ENCODE peak calls at places on chromosomes 3 and 15, in five cellular contexts. One of them, this sample, is unnamed.
A peak's percentile ranks its signal among the peaks of the same experiment; 100 is the strongest.

GRCh38 chr3:75260-75659 is 121.3 kb upstream of the CHL1 start:
- DNase-seq in GM03348: no peak
- DNase-seq in skeletal muscle cell: no peak
- DNase-seq in NCI-H2081: no peak
- DNase-seq in heart right ventricle: no peak
- DNase-seq in this sample: no peak

GRCh38 chr3:11154953-11155325 is 646 bp downstream of the HRH1 start:
- DNase-seq in GM03348: peak; percentile 33
- DNase-seq in skeletal muscle cell: no peak
- DNase-seq in NCI-H2081: no peak
- DNase-seq in heart right ventricle: no peak
- DNase-seq in this sample: no peak

GRCh38 chr3:61371123-61371522 is 119.9 kb upstream of the FHIT start:
- DNase-seq in GM03348: no peak
- DNase-seq in skeletal muscle cell: no peak
- DNase-seq in NCI-H2081: no peak
- DNase-seq in heart right ventricle: no peak
- DNase-seq in this sample: no peak

GRCh38 chr3:175340338-175341015 is 481.3 kb downstream of the NAALADL2 start:
- DNase-seq in GM03348: no peak
- DNase-seq in skeletal muscle cell: no peak
- DNase-seq in NCI-H2081: no peak
- DNase-seq in heart right ventricle: no peak
- DNase-seq in this sample: no peak

GRCh38 chr3:49998326-49998725 is 58.4 kb downstream of the RBM6 start:
- DNase-seq in GM03348: no peak
- DNase-seq in skeletal muscle cell: peak; percentile 1
- DNase-seq in NCI-H2081: no peak
- DNase-seq in heart right ventricle: no peak
- DNase-seq in this sample: no peak

GRCh38 chr3:180072786-180073185 is 36.0 kb upstream of the PEX5L start:
- DNase-seq in GM03348: no peak
- DNase-seq in skeletal muscle cell: no peak
- DNase-seq in NCI-H2081: no peak
- DNase-seq in heart right ventricle: no peak
- DNase-seq in this sample: no peak

GRCh38 chr3:33146791-33147445 is 33.1 kb downstream of the CRTAP start:
- DNase-seq in GM03348: no peak
- DNase-seq in skeletal muscle cell: peak; percentile 73
- DNase-seq in NCI-H2081: no peak
- DNase-seq in heart right ventricle: no peak
- DNase-seq in this sample: no peak

GRCh38 chr3:111729087-111729846 is 129.8 kb upstream of the PHLDB2 start:
- DNase-seq in GM03348: peak; percentile 78
- DNase-seq in skeletal muscle cell: peak; percentile 85
- DNase-seq in NCI-H2081: no peak
- DNase-seq in heart right ventricle: peak; percentile 71
- DNase-seq in this sample: no peak

GRCh38 chr3:111087924-111088469 is 16.4 kb downstream of the NECTIN3 start:
- DNase-seq in GM03348: no peak
- DNase-seq in skeletal muscle cell: no peak
- DNase-seq in NCI-H2081: no peak
- DNase-seq in heart right ventricle: no peak
- DNase-seq in this sample: no peak

GRCh38 chr3:114904633-114905032 is 242.5 kb downstream of the ZBTB20 start:
- DNase-seq in GM03348: no peak
- DNase-seq in skeletal muscle cell: no peak
- DNase-seq in NCI-H2081: no peak
- DNase-seq in heart right ventricle: no peak
- DNase-seq in this sample: no peak

GRCh38 chr3:139261754-139262632 is 81.8 kb upstream of the MRPS22 start:
- DNase-seq in GM03348: no peak
- DNase-seq in skeletal muscle cell: no peak
- DNase-seq in NCI-H2081: no peak
- DNase-seq in heart right ventricle: no peak
- DNase-seq in this sample: no peak

GRCh38 chr15:76109046-76109445 is 49.3 kb downstream of the TMEM266 start:
- DNase-seq in GM03348: no peak
- DNase-seq in skeletal muscle cell: no peak
- DNase-seq in NCI-H2081: no peak
- DNase-seq in heart right ventricle: no peak
- DNase-seq in this sample: no peak

GRCh38 chr3:146899171-146899570 is 294.0 kb upstream of the PLSCR5 start:
- DNase-seq in GM03348: no peak
- DNase-seq in skeletal muscle cell: no peak
- DNase-seq in NCI-H2081: no peak
- DNase-seq in heart right ventricle: no peak
- DNase-seq in this sample: no peak

GRCh38 chr3:150681037-150681436 is 22.7 kb downstream of the ERICH6 start:
- DNase-seq in GM03348: no peak
- DNase-seq in skeletal muscle cell: no peak
- DNase-seq in NCI-H2081: no peak
- DNase-seq in heart right ventricle: no peak
- DNase-seq in this sample: no peak

GRCh38 chr3:36784012-36784763 is 19.8 kb upstream of the DCLK3 start:
- DNase-seq in GM03348: no peak
- DNase-seq in skeletal muscle cell: no peak
- DNase-seq in NCI-H2081: no peak
- DNase-seq in heart right ventricle: no peak
- DNase-seq in this sample: no peak

GRCh38 chr3:68878322-68878721 is 54.0 kb downstream of the TAFA4 start:
- DNase-seq in GM03348: peak; percentile 34
- DNase-seq in skeletal muscle cell: no peak
- DNase-seq in NCI-H2081: no peak
- DNase-seq in heart right ventricle: no peak
- DNase-seq in this sample: no peak

GRCh38 chr15:25579127-25579526 is 140.3 kb upstream of the UBE3A start:
- DNase-seq in GM03348: no peak
- DNase-seq in skeletal muscle cell: no peak
- DNase-seq in NCI-H2081: no peak
- DNase-seq in heart right ventricle: no peak
- DNase-seq in this sample: no peak

GRCh38 chr3:65158023-65158422 is 470.2 kb upstream of the ADAMTS9 start:
- DNase-seq in GM03348: no peak
- DNase-seq in skeletal muscle cell: no peak
- DNase-seq in NCI-H2081: no peak
- DNase-seq in heart right ventricle: no peak
- DNase-seq in this sample: no peak

GRCh38 chr15:70853855-70854668 is at the start of gene LARP6:
- DNase-seq in GM03348: peak; percentile 89
- DNase-seq in skeletal muscle cell: no peak
- DNase-seq in NCI-H2081: peak; percentile 27
- DNase-seq in heart right ventricle: peak; percentile 78
- DNase-seq in this sample: no peak

GRCh38 chr3:8635625-8636024 is 9.0 kb downstream of the SSUH2 start:
- DNase-seq in GM03348: no peak
- DNase-seq in skeletal muscle cell: no peak
- DNase-seq in NCI-H2081: no peak
- DNase-seq in heart right ventricle: no peak
- DNase-seq in this sample: no peak

GRCh38 chr3:139204756-139205155 is 139.1 kb upstream of the MRPS22 start:
- DNase-seq in GM03348: peak; percentile 68
- DNase-seq in skeletal muscle cell: no peak
- DNase-seq in NCI-H2081: no peak
- DNase-seq in heart right ventricle: no peak
- DNase-seq in this sample: no peak

GRCh38 chr3:119368243-119368800 is 74.1 kb downstream of the ARHGAP31 start:
- DNase-seq in GM03348: no peak
- DNase-seq in skeletal muscle cell: no peak
- DNase-seq in NCI-H2081: no peak
- DNase-seq in heart right ventricle: no peak
- DNase-seq in this sample: no peak

GRCh38 chr3:66904816-66905543 is 93.1 kb upstream of the KBTBD8 start:
- DNase-seq in GM03348: no peak
- DNase-seq in skeletal muscle cell: no peak
- DNase-seq in NCI-H2081: no peak
- DNase-seq in heart right ventricle: no peak
- DNase-seq in this sample: no peak

GRCh38 chr3:27326211-27326948 is 42.8 kb downstream of the NEK10 start:
- DNase-seq in GM03348: peak; percentile 85
- DNase-seq in skeletal muscle cell: peak; percentile 90
- DNase-seq in NCI-H2081: no peak
- DNase-seq in heart right ventricle: no peak
- DNase-seq in this sample: no peak

GRCh38 chr3:175741951-175742350 is 882.8 kb downstream of the NAALADL2 start:
- DNase-seq in GM03348: no peak
- DNase-seq in skeletal muscle cell: no peak
- DNase-seq in NCI-H2081: no peak
- DNase-seq in heart right ventricle: no peak
- DNase-seq in this sample: no peak

GRCh38 chr3:196994056-196994455 is 25.4 kb upstream of the PIGZ start:
- DNase-seq in GM03348: no peak
- DNase-seq in skeletal muscle cell: no peak
- DNase-seq in NCI-H2081: no peak
- DNase-seq in heart right ventricle: no peak
- DNase-seq in this sample: no peak

GRCh38 chr3:39096775-39097174 is 10.7 kb downstream of the GORASP1 start:
- DNase-seq in GM03348: peak; percentile 51
- DNase-seq in skeletal muscle cell: no peak
- DNase-seq in NCI-H2081: no peak
- DNase-seq in heart right ventricle: no peak
- DNase-seq in this sample: no peak

GRCh38 chr3:36993326-36994283 is at the start of gene MLH1:
- DNase-seq in GM03348: peak; percentile 94
- DNase-seq in skeletal muscle cell: peak; percentile 100
- DNase-seq in NCI-H2081: no peak
- DNase-seq in heart right ventricle: peak; percentile 95
- DNase-seq in this sample: no peak

GRCh38 chr15:71392821-71393220 is 277.6 kb downstream of the THSD4 start:
- DNase-seq in GM03348: no peak
- DNase-seq in skeletal muscle cell: no peak
- DNase-seq in NCI-H2081: no peak
- DNase-seq in heart right ventricle: no peak
- DNase-seq in this sample: no peak

GRCh38 chr3:117184574-117184973 is 475.0 kb downstream of the TUSC7 start:
- DNase-seq in GM03348: peak; percentile 40
- DNase-seq in skeletal muscle cell: peak; percentile 4
- DNase-seq in NCI-H2081: no peak
- DNase-seq in heart right ventricle: no peak
- DNase-seq in this sample: no peak

This sample was measured in NCI-H1417 treated with DMSO at 0.1 percent for 48 hours.